ENCODE peak calls at places on chromosome 22, in ten cellular contexts. One of them, this sample, is unnamed. For H3K4me1, the result is how much of the 10 kb centered on the place peaks cover.

GRCh38 chr22:43824724-43825485 is 12.8 kb upstream of the EFCAB6 start:
- DNase-seq in gastrocnemius medialis: no peak
- DNase-seq in Peyer's patch: no peak
- DNase-seq in kidney: peak
- DNase-seq in GM23338: no peak
- DNase-seq in psoas muscle: peak
- DNase-seq in pancreas: no peak
- DNase-seq in suprapubic skin: no peak
- DNase-seq in left ventricle myocardium inferior: no peak
- DNase-seq in CD8-positive, alpha-beta T cell: no peak
- DNase-seq in this sample: no peak

GRCh38 chr22:20524004-20524481 is 16.6 kb downstream of the MED15 start:
- DNase-seq in gastrocnemius medialis: no peak
- DNase-seq in Peyer's patch: no peak
- DNase-seq in kidney: no peak
- DNase-seq in GM23338: no peak
- DNase-seq in psoas muscle: no peak
- DNase-seq in pancreas: no peak
- DNase-seq in suprapubic skin: no peak
- DNase-seq in left ventricle myocardium inferior: no peak
- DNase-seq in CD8-positive, alpha-beta T cell: no peak
- DNase-seq in this sample: no peak

GRCh38 chr22:28951969-28952521 is 68.7 kb downstream of the ZNRF3 start:
- DNase-seq in gastrocnemius medialis: no peak
- DNase-seq in Peyer's patch: no peak
- DNase-seq in kidney: no peak
- DNase-seq in GM23338: peak
- DNase-seq in psoas muscle: no peak
- DNase-seq in pancreas: no peak
- DNase-seq in suprapubic skin: no peak
- DNase-seq in left ventricle myocardium inferior: no peak
- DNase-seq in CD8-positive, alpha-beta T cell: no peak
- DNase-seq in this sample: no peak

GRCh38 chr22:43501951-43502874 is 90.4 kb downstream of the MPPED1 start:
- DNase-seq in gastrocnemius medialis: no peak
- DNase-seq in Peyer's patch: no peak
- DNase-seq in kidney: peak
- DNase-seq in GM23338: no peak
- DNase-seq in psoas muscle: no peak
- DNase-seq in pancreas: no peak
- DNase-seq in suprapubic skin: no peak
- DNase-seq in left ventricle myocardium inferior: no peak
- DNase-seq in CD8-positive, alpha-beta T cell: no peak
- DNase-seq in this sample: no peak

GRCh38 chr22:27987557-27987956 is 68.5 kb upstream of the PITPNB start:
- DNase-seq in gastrocnemius medialis: no peak
- DNase-seq in Peyer's patch: no peak
- DNase-seq in kidney: no peak
- DNase-seq in GM23338: no peak
- DNase-seq in psoas muscle: no peak
- DNase-seq in pancreas: no peak
- DNase-seq in suprapubic skin: no peak
- DNase-seq in left ventricle myocardium inferior: no peak
- DNase-seq in CD8-positive, alpha-beta T cell: no peak
- DNase-seq in this sample: no peak

GRCh38 chr22:44172370-44173108 is 8.2 kb upstream of the PARVG start:
- DNase-seq in gastrocnemius medialis: peak
- DNase-seq in Peyer's patch: peak
- DNase-seq in kidney: peak
- DNase-seq in GM23338: peak
- DNase-seq in psoas muscle: peak
- DNase-seq in pancreas: no peak
- DNase-seq in suprapubic skin: peak
- DNase-seq in left ventricle myocardium inferior: peak
- DNase-seq in CD8-positive, alpha-beta T cell: no peak
- DNase-seq in this sample: peak

GRCh38 chr22:22924369-22925145 is 36.9 kb downstream of the IGLL5 start:
- DNase-seq in gastrocnemius medialis: no peak
- DNase-seq in Peyer's patch: no peak
- DNase-seq in kidney: no peak
- DNase-seq in GM23338: no peak
- DNase-seq in psoas muscle: no peak
- DNase-seq in pancreas: no peak
- DNase-seq in suprapubic skin: no peak
- DNase-seq in left ventricle myocardium inferior: no peak
- DNase-seq in CD8-positive, alpha-beta T cell: no peak
- DNase-seq in this sample: no peak

GRCh38 chr22:34966980-34967379 is 99.0 kb upstream of the ISX start:
- DNase-seq in gastrocnemius medialis: no peak
- DNase-seq in Peyer's patch: no peak
- DNase-seq in kidney: no peak
- DNase-seq in GM23338: no peak
- DNase-seq in psoas muscle: no peak
- DNase-seq in pancreas: no peak
- DNase-seq in suprapubic skin: no peak
- DNase-seq in left ventricle myocardium inferior: no peak
- DNase-seq in CD8-positive, alpha-beta T cell: no peak
- DNase-seq in this sample: no peak

GRCh38 chr22:23393721-23394320 is 186.3 kb downstream of the IGLL1 start:
- DNase-seq in gastrocnemius medialis: no peak
- DNase-seq in Peyer's patch: no peak
- DNase-seq in kidney: no peak
- DNase-seq in GM23338: no peak
- DNase-seq in psoas muscle: peak
- DNase-seq in pancreas: peak
- DNase-seq in suprapubic skin: peak
- DNase-seq in left ventricle myocardium inferior: no peak
- DNase-seq in CD8-positive, alpha-beta T cell: no peak
- DNase-seq in this sample: no peak

GRCh38 chr22:42344391-42344861 is 74.0 kb upstream of the TCF20 start:
- DNase-seq in gastrocnemius medialis: no peak
- DNase-seq in Peyer's patch: no peak
- DNase-seq in kidney: no peak
- DNase-seq in GM23338: peak
- DNase-seq in psoas muscle: peak
- DNase-seq in pancreas: no peak
- DNase-seq in suprapubic skin: no peak
- DNase-seq in left ventricle myocardium inferior: peak
- DNase-seq in CD8-positive, alpha-beta T cell: no peak
- DNase-seq in this sample: no peak

GRCh38 chr22:23088199-23088604 is 17.9 kb downstream of the GNAZ start:
- DNase-seq in gastrocnemius medialis: peak
- DNase-seq in Peyer's patch: no peak
- DNase-seq in kidney: no peak
- DNase-seq in GM23338: peak
- DNase-seq in psoas muscle: no peak
- DNase-seq in pancreas: no peak
- DNase-seq in suprapubic skin: no peak
- DNase-seq in left ventricle myocardium inferior: no peak
- DNase-seq in CD8-positive, alpha-beta T cell: no peak
- DNase-seq in this sample: no peak

GRCh38 chr22:29431986-29432385 is 6.4 kb upstream of the RFPL1 start:
- DNase-seq in gastrocnemius medialis: no peak
- DNase-seq in Peyer's patch: no peak
- DNase-seq in kidney: no peak
- DNase-seq in GM23338: peak
- DNase-seq in psoas muscle: no peak
- DNase-seq in pancreas: no peak
- DNase-seq in suprapubic skin: no peak
- DNase-seq in left ventricle myocardium inferior: no peak
- DNase-seq in CD8-positive, alpha-beta T cell: no peak
- DNase-seq in this sample: no peak

GRCh38 chr22:19879996-19880785 is 25.5 kb upstream of the GNB1L start:
- DNase-seq in gastrocnemius medialis: peak
- DNase-seq in Peyer's patch: no peak
- DNase-seq in kidney: peak
- DNase-seq in GM23338: no peak
- DNase-seq in psoas muscle: no peak
- DNase-seq in pancreas: no peak
- DNase-seq in suprapubic skin: peak
- DNase-seq in left ventricle myocardium inferior: no peak
- DNase-seq in CD8-positive, alpha-beta T cell: no peak
- DNase-seq in this sample: no peak

DNA sequence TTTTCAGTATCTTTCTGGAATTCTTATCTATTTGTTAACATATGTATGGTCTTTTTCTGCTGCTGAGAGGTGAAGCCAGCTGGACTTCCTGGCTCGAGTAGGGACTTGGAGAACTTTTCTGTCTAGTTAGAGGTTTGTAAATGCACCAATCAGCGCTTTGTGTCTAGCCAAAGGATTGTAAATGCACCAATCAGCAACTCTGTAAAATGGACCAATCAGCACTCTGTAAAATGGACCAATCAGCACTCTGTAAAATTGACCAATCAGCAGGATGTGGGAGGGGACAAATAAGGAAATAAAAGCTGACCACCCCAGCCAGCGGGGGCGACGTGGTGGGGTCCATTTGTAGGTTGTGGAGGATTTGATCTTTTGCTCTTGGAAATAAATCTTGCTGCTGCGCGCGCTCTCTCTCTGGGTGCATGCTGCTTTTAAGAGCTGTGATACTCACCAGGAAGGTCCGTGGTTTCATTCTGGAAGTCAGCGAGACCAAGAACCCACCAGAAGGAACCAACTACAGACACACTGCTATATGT is 202.9 kb downstream of the MIAT start:
- DNase-seq in gastrocnemius medialis: no peak
- DNase-seq in Peyer's patch: no peak
- DNase-seq in kidney: no peak
- DNase-seq in GM23338: no peak
- DNase-seq in psoas muscle: no peak
- DNase-seq in pancreas: no peak
- DNase-seq in suprapubic skin: no peak
- DNase-seq in left ventricle myocardium inferior: no peak
- DNase-seq in CD8-positive, alpha-beta T cell: no peak
- DNase-seq in this sample: no peak
- H3K4me1 ChIP-seq in gastrocnemius medialis: under half
- H3K4me1 ChIP-seq in Peyer's patch: under half
- H3K4me1 ChIP-seq in kidney: under half
- H3K4me1 ChIP-seq in GM23338: under half
- H3K4me1 ChIP-seq in psoas muscle: under half
- H3K4me1 ChIP-seq in pancreas: under half
- H3K4me1 ChIP-seq in suprapubic skin: under half
- H3K4me1 ChIP-seq in left ventricle myocardium inferior: under half
- H3K4me1 ChIP-seq in CD8-positive, alpha-beta T cell: under half
- H3K4me1 ChIP-seq in this sample: under half

DNA sequence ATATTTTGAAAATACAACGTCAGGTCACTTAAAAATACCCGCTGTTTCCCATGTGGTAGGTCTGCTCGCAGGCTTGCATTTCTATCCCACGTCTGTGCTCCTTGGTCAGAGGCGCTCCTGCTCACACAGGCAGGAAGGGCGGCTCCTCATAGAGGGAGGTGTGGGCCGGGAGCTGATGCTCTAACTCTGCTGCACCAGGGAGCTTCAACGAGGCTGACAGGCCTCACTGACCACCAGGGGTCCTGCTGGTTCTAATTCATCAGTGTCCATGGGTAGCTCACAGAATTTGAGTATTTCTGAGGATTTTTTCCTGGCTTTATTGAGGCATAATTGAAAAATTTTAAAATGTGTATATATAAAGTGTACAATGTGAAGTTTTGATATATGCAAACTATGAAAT is 68.5 kb downstream of the PIWIL3 start:
- DNase-seq in gastrocnemius medialis: no peak
- DNase-seq in Peyer's patch: no peak
- DNase-seq in kidney: no peak
- DNase-seq in GM23338: peak
- DNase-seq in psoas muscle: no peak
- DNase-seq in pancreas: no peak
- DNase-seq in suprapubic skin: no peak
- DNase-seq in left ventricle myocardium inferior: no peak
- DNase-seq in CD8-positive, alpha-beta T cell: no peak
- DNase-seq in this sample: no peak
- TF ChIP-seq CTCF in gastrocnemius medialis: no peak
- TF ChIP-seq CTCF in Peyer's patch: no peak
- TF ChIP-seq CTCF in kidney: no peak
- TF ChIP-seq CTCF in GM23338: peak
- TF ChIP-seq CTCF in psoas muscle: peak
- TF ChIP-seq CTCF in pancreas: no peak
- TF ChIP-seq CTCF in suprapubic skin: no peak
- TF ChIP-seq CTCF in left ventricle myocardium inferior: peak
- TF ChIP-seq CTCF in CD8-positive, alpha-beta T cell: no peak
- TF ChIP-seq CTCF in this sample: no peak

DNA sequence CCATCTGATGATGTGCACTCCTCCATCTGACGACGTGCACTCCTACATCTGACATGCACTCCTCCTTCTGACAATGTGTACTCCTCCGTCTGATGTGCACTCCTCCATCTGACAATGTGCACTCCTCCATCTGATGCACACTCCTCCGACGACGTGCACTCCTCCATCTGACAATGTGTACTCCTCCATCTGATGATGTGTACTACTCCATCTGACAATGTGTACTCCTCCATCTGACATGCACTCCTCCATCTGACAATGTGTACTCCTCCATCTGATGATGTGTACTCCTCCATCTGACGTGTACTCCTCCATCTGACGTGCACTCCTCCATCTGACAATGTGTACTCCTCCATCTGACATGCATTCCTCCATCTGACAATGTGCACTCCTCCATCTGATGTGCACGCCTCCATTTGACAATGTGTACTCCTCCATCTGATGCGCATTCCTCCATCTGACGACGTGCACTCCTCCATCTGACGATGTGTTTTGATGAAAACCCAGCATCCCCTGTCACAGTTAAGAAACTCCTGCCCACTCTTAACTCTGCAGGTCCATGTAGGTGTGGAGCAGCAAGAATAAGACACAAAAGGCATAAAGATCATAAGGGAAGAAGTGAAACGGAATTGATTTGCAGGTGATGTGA is 9.7 kb upstream of the IL17REL start:
- DNase-seq in gastrocnemius medialis: no peak
- DNase-seq in Peyer's patch: no peak
- DNase-seq in kidney: no peak
- DNase-seq in GM23338: no peak
- DNase-seq in psoas muscle: no peak
- DNase-seq in pancreas: no peak
- DNase-seq in suprapubic skin: no peak
- DNase-seq in left ventricle myocardium inferior: no peak
- DNase-seq in CD8-positive, alpha-beta T cell: no peak
- DNase-seq in this sample: no peak
- H3K4me1 ChIP-seq in gastrocnemius medialis: under half
- H3K4me1 ChIP-seq in Peyer's patch: under half
- H3K4me1 ChIP-seq in kidney: under half
- H3K4me1 ChIP-seq in GM23338: under half
- H3K4me1 ChIP-seq in psoas muscle: under half
- H3K4me1 ChIP-seq in pancreas: under half
- H3K4me1 ChIP-seq in suprapubic skin: under half
- H3K4me1 ChIP-seq in left ventricle myocardium inferior: under half
- H3K4me1 ChIP-seq in CD8-positive, alpha-beta T cell: under half
- H3K4me1 ChIP-seq in this sample: under half

DNA sequence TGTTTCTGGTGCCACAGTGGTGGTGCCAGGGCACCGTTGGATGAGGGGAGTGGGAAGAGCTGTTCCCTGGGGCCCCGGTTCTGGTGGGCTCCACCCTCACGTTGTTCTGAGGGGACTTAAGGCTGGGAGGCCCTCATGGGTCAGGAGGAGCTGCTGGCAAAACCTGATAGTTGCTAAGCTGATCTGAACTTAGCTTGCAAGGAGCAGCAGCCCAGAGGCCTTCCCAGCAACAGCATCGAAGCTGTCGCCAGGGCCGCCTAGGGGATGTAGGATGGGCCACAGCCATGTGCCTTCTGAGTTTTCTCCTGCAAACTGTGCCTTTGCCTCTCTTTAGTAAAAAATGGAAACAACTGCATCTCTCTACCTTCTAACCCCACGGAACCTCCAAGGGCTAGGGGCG is 240.2 kb downstream of the TBC1D22A start:
- DNase-seq in gastrocnemius medialis: no peak
- DNase-seq in Peyer's patch: no peak
- DNase-seq in kidney: no peak
- DNase-seq in GM23338: no peak
- DNase-seq in psoas muscle: no peak
- DNase-seq in pancreas: no peak
- DNase-seq in suprapubic skin: no peak
- DNase-seq in left ventricle myocardium inferior: no peak
- DNase-seq in CD8-positive, alpha-beta T cell: no peak
- DNase-seq in this sample: no peak
- TF ChIP-seq CTCF in gastrocnemius medialis: no peak
- TF ChIP-seq CTCF in Peyer's patch: no peak
- TF ChIP-seq CTCF in kidney: no peak
- TF ChIP-seq CTCF in GM23338: no peak
- TF ChIP-seq CTCF in psoas muscle: no peak
- TF ChIP-seq CTCF in pancreas: no peak
- TF ChIP-seq CTCF in suprapubic skin: no peak
- TF ChIP-seq CTCF in left ventricle myocardium inferior: no peak
- TF ChIP-seq CTCF in CD8-positive, alpha-beta T cell: no peak
- TF ChIP-seq CTCF in this sample: no peak

This sample was measured in mucosa of descending colon.